ENCODE peak calls at places on chromosomes 7 and 10, in eight cellular contexts. N, H, S, U, R, I, E and F are unnamed samples.

GRCh38 chr7:29087840-29088169 is 58.5 kb downstream of the CPVL start:
- DNase-seq in U (no peak), H (no peak), N (peak; percentile 53), E (no peak), S (no peak), R (no peak), I (no peak), F (no peak)

GRCh38 chr7:108002726-108003590 is at the start of gene LAMB1:
- DNase-seq in H (peak; percentile 94), U (no peak), N (peak; percentile 62), E (peak; percentile 82), S (peak; percentile 81), R (peak; percentile 28), I (no peak), F (peak; percentile 54)

GRCh38 chr10:45378866-45379265 is 4.8 kb downstream of the ALOX5 start:
- DNase-seq in N (no peak), I (no peak), U (no peak), S (no peak), E (no peak), R (no peak), H (no peak), F (no peak)

GRCh38 chr7:29319719-29320521 is 125.3 kb downstream of the CHN2 start:
- DNase-seq in U (no peak), R (no peak), S (no peak), H (no peak), I (no peak), E (peak; percentile 50), N (peak; percentile 19), F (no peak)

GRCh38 chr10:102646610-102647432 is 2.5 kb downstream of the TRIM8 start:
- DNase-seq in H (no peak), I (no peak), N (no peak), S (peak; percentile 60), E (peak; percentile 40), R (no peak), U (peak; percentile 63), F (no peak)

GRCh38 chr10:22599048-22599561 is 115.3 kb downstream of the PIP4K2A start:
- DNase-seq in R (no peak), U (no peak), H (no peak), N (no peak), I (peak; percentile 35), E (no peak), S (no peak), F (no peak)

GRCh38 chr7:36260481-36260880 is 107.4 kb downstream of the EEPD1 start:
- DNase-seq in N (no peak), E (no peak), R (no peak), S (no peak), U (no peak), I (no peak), H (no peak), F (no peak)

GRCh38 chr10:20768849-20769248 is 128.3 kb downstream of the NEBL start:
- DNase-seq in R (peak; percentile 14), I (no peak), S (no peak), U (no peak), H (no peak), N (no peak), E (no peak), F (no peak)

GRCh38 chr10:100996678-100997363 is 2.8 kb upstream of the LZTS2 start:
- DNase-seq in E (peak; percentile 39), I (no peak), R (no peak), H (peak; percentile 63), U (peak; percentile 48), N (peak; percentile 58), S (no peak), F (no peak)

GRCh38 chr7:31082017-31082416 is 29.9 kb downstream of the ADCYAP1R1 start:
- DNase-seq in N (peak; percentile 38), R (no peak), E (no peak), H (no peak), U (no peak), S (no peak), I (no peak), F (no peak)

GRCh38 chr10:89393898-89394297 is 1.5 kb downstream of the IFIT1 start:
- DNase-seq in S (no peak), I (no peak), E (no peak), U (no peak), H (no peak), R (no peak), N (peak; percentile 32), F (no peak)

GRCh38 chr10:18312385-18313145 is 172.3 kb downstream of the CACNB2 start:
- DNase-seq in I (peak; percentile 2), S (no peak), N (no peak), E (peak; percentile 28), U (no peak), R (peak; percentile 29), H (peak; percentile 60), F (no peak)